ENCODE peak calls at places on chromosomes 11 and 22, in seven cellular contexts. R is fibroblast of pulmonary artery, J is HFF-Myc, N is psoas muscle, W is body of pancreas, H is choroid plexus epithelial cell, O is HCT116. T is an unnamed sample.

GRCh38 chr11:102836290-102836875 is 7.0 kb downstream of the MMP3 start:
- DNase-seq in N (no peak), O (no peak), R (peak; percentile 31), J (no peak), H (peak; percentile 72), W (no peak), T (peak; percentile 26)

GRCh38 chr11:32893947-32894827 is 1.6 kb downstream of the QSER1 start:
- DNase-seq in H (peak; percentile 90), N (no peak), W (peak; percentile 78), R (peak; percentile 89), J (peak; percentile 61), O (peak; percentile 88), T (peak; percentile 74)

GRCh38 chr11:18461909-18462308 is 6.3 kb downstream of the LDHAL6A start:
- DNase-seq in J (no peak), O (no peak), N (no peak), R (no peak), W (no peak), H (no peak), T (no peak)

GRCh38 chr11:612201-612960 is 3.4 kb downstream of the IRF7 start:
- DNase-seq in H (peak; percentile 38), N (peak; percentile 92), J (no peak), O (peak; percentile 16), R (peak; percentile 29), W (no peak), T (no peak)

GRCh38 chr11:65891180-65892136 is 985 bp downstream of the CCDC85B start:
- DNase-seq in W (no peak), O (no peak), H (no peak), R (peak; percentile 59), N (peak; percentile 74), J (no peak), T (no peak)

GRCh38 chr11:14687943-14688627 is 44.5 kb downstream of the PDE3B start:
- DNase-seq in H (no peak), O (no peak), N (no peak), W (no peak), R (peak; percentile 1), J (no peak), T (no peak)

GRCh38 chr11:23423119-23423518 is 562.8 kb upstream of the CCDC179 start:
- DNase-seq in J (no peak), N (no peak), O (no peak), H (peak; percentile 30), W (no peak), R (no peak), T (peak; percentile 4)

GRCh38 chr22:39514373-39514973 is 5.9 kb upstream of the ATF4 start:
- DNase-seq in N (no peak), H (peak; percentile 62), W (peak; percentile 62), J (no peak), O (no peak), R (peak; percentile 62), T (no peak)

GRCh38 chr11:43222215-43222614 is 89.6 kb upstream of the API5 start:
- DNase-seq in J (no peak), O (no peak), W (no peak), R (no peak), N (no peak), H (no peak), T (no peak)

GRCh38 chr22:24930678-24931077 is 15.8 kb downstream of the LHFPL7 start:
- DNase-seq in W (no peak), J (no peak), R (no peak), N (no peak), H (no peak), O (no peak), T (no peak)

GRCh38 chr11:57391546-57391945 is 1.1 kb upstream of the PRG2 start:
- DNase-seq in J (no peak), H (no peak), N (no peak), W (no peak), R (no peak), O (no peak), T (no peak)

GRCh38 chr22:39482768-39483167 is 19.3 kb upstream of the MIEF1 start:
- DNase-seq in O (no peak), W (no peak), H (peak; percentile 31), R (no peak), N (no peak), J (no peak), T (no peak)

GRCh38 chr11:64026575-64027213 is 9.0 kb upstream of the FLRT1 start:
- DNase-seq in J (no peak), H (no peak), R (no peak), W (no peak), N (no peak), O (no peak), T (no peak)

GRCh38 chr11:6736495-6737121 is 35.2 kb downstream of the OR2AG2 start:
- DNase-seq in O (no peak), R (no peak), J (no peak), W (peak; percentile 20), N (no peak), H (peak; percentile 5), T (no peak)

GRCh38 chr11:130774703-130775102 is 141.6 kb downstream of the SNX19 start:
- DNase-seq in W (no peak), O (no peak), R (no peak), J (no peak), N (no peak), H (no peak), T (no peak)

GRCh38 chr11:130773436-130773835 is 142.8 kb downstream of the SNX19 start:
- DNase-seq in N (no peak), W (no peak), J (no peak), O (no peak), R (no peak), H (peak; percentile 23), T (no peak)

GRCh38 chr11:130772266-130773227 is 143.7 kb downstream of the SNX19 start:
- DNase-seq in J (peak; percentile 88), R (peak; percentile 92), N (no peak), W (peak; percentile 52), H (peak; percentile 98), O (no peak), T (peak; percentile 95)

GRCh38 chr11:130769782-130770565 is 146.3 kb downstream of the SNX19 start:
- DNase-seq in O (no peak), J (no peak), R (peak; percentile 36), N (no peak), H (peak; percentile 51), W (no peak), T (no peak)

GRCh38 chr11:130771708-130772107 is 144.6 kb downstream of the SNX19 start:
- DNase-seq in N (no peak), W (peak; percentile 22), H (peak; percentile 52), R (peak; percentile 17), O (no peak), J (no peak), T (no peak)
- TF ChIP-seq CTCF in N (no peak), W (no peak), H (no peak), R (no peak), O (no peak), J (no peak), T (no peak)

DNA sequence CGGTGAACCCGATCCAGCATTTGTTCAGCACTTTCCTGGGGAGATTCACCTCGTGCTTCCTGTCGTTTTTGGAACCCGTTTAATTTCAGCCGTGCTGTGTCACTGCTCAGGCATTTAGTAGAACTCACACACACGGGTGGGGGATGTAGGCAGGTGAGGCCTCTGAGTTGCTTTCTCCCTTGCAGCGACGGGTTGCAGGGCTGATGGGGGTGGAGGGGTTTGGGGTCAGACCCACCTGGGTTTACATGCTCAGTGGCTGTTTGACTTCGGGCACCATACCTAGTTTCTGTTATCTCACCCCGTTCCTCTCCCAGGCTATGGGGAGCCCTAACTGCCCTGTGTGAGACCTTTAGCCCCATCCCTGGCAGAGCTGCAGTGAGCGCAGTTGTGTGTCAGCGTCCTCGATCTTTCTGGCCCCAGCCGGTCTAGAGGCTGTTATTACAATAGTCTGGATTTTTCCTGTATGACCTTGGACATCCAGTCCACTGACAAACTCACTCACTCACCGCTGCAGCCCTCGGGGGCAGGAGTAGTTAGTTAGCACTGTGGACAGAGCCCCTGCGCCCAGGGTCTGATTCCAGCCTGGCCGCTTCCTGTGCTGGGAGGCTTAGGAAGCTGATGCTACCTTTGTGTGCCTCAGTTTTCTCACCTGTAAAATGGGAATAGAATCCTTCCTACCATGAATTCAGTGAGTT is 2.6 kb downstream of the LRP5 start:
- DNase-seq in H (peak; percentile 51), N (no peak), O (peak; percentile 26), J (no peak), W (peak; percentile 49), R (no peak), T (no peak)
- H3K4me3 ChIP-seq in H (no peak overlapping the region), N (peak overlapping the region; percentile 79), O (peak overlapping the region; percentile 95), J (peak overlapping the region; percentile 63), W (no peak overlapping the region), R (peak overlapping the region; percentile 67), T (peak overlapping the region; percentile 59)

DNA sequence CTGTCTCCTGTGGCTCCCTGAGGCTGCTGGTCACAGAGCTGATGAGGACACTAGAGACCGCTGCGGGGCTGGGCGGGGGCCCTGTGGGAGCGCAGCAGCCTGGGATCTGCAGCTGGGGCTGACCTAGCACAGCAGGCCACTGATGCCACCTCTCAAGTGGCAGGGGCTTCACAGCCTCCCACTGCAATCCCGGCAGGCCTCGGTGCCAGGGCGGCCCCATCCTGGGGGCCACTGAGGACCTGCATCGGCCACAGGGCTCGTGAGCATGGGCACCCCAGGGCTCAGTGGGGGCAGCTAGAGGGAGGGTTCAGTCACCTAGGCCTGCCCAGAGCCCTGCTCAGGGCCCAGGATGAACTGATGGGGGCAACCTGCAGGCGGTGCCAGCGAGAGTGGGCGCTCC is 14.6 kb upstream of the CCDC188 start:
- DNase-seq in W (no peak), N (no peak), R (no peak), O (no peak), J (no peak), H (no peak), T (no peak)
- TF ChIP-seq CTCF in W (no peak), N (no peak), R (no peak), O (no peak), J (no peak), H (no peak), T (no peak)

DNA sequence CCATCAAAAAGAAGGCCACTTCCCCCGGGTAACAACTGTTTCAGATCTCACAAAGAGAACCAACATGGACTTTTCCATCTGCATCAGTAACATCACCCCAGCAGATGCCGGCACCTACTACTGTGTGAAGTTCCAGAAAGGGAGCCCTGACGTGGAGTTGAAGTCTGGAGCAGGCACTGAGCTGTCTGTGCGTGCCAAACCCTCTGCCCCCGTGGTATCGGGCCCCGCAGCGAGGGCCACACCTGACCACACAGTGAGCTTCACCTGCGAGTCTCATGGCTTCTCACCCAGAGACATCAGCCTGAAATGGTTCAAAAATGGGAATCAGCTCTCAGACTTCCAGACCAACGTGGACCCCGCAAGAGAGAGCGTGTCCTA is 3.7 kb downstream of the SEC14L6 start:
- DNase-seq in O (no peak), J (no peak), H (no peak), N (no peak), R (no peak), W (no peak), T (no peak)
- H3K4me3 ChIP-seq in O (no peak overlapping the region), J (no peak overlapping the region), H (peak overlapping the region; percentile 37), N (no peak overlapping the region), R (no peak overlapping the region), W (no peak overlapping the region), T (no peak overlapping the region)

GRCh38 chr11:119727523-119728081 is 1.4 kb downstream of the NECTIN1 start:
- DNase-seq in J (no peak), R (no peak), O (no peak), N (peak; percentile 62), H (no peak), W (peak; percentile 40), T (no peak)
- TF ChIP-seq CTCF in J (peak; percentile 10), R (no peak), O (no peak), N (peak; percentile 12), H (peak; percentile 20), W (peak; percentile 35), T (peak; percentile 27)

GRCh38 chr22:27867114-27867957 is 51.7 kb downstream of the PITPNB start:
- DNase-seq in J (no peak), H (peak; percentile 74), N (no peak), O (no peak), R (peak; percentile 56), W (no peak), T (no peak)
- H3K4me3 ChIP-seq in J (no peak overlapping the region), H (no peak overlapping the region), N (no peak overlapping the region), O (no peak overlapping the region), R (no peak overlapping the region), W (no peak overlapping the region), T (no peak overlapping the region)

GRCh38 chr22:41021655-41022454 is 70.5 kb upstream of the EP300 start:
- DNase-seq in N (peak; percentile 88), H (peak; percentile 37), R (peak; percentile 47), O (peak; percentile 41), J (no peak), W (peak; percentile 75), T (no peak)
- TF ChIP-seq CTCF in N (peak; percentile 19), H (no peak), R (no peak), O (no peak), J (no peak), W (peak; percentile 11), T (no peak)